ENCODE peak calls at places on chromosomes 5 and 9, in five cellular contexts. O is activated gamma-delta T cell treated with Interleukin-2 at 50 U/mL for 16 hours, Z is lung microvascular endothelial cell, J is EL, H is NCI-H2029. X is an unnamed sample.

GRCh38 chr5:146825033-146825432 is 53.5 kb downstream of the PPP2R2B start:
- DNase-seq in O (no peak), Z (peak), J (peak), H (no peak), X (no peak)

GRCh38 chr5:89904442-89904841 is 505.1 kb downstream of the CETN3 start:
- DNase-seq in O (no peak), Z (no peak), J (no peak), H (no peak), X (peak)

GRCh38 chr5:124342027-124342471 is 404.4 kb downstream of the ZNF608 start:
- DNase-seq in O (no peak), Z (peak), J (peak), H (no peak), X (peak)

GRCh38 chr9:131748411-131748955 is 8.6 kb upstream of the RAPGEF1 start:
- DNase-seq in O (no peak), Z (no peak), J (no peak), H (no peak), X (no peak)

GRCh38 chr9:13122756-13123369 is 156.6 kb downstream of the MPDZ start:
- DNase-seq in O (no peak), Z (no peak), J (no peak), H (no peak), X (no peak)

GRCh38 chr9:100011062-100011681 is 87.6 kb downstream of the ERP44 start:
- DNase-seq in O (peak), Z (peak), J (peak), H (peak), X (peak)

GRCh38 chr9:18874069-18874468 is 158.9 kb downstream of the SAXO1 start:
- DNase-seq in O (no peak), Z (no peak), J (no peak), H (no peak), X (no peak)

GRCh38 chr9:105425817-105426433 is 21.9 kb upstream of the FSD1L start:
- DNase-seq in O (no peak), Z (peak), J (no peak), H (no peak), X (peak)

GRCh38 chr5:57348376-57348775 is 134.2 kb downstream of the ACTBL2 start:
- DNase-seq in O (no peak), Z (peak), J (no peak), H (no peak), X (no peak)

GRCh38 chr9:133437753-133438531 is 15.8 kb downstream of the ADAMTS13 start:
- DNase-seq in O (no peak), Z (no peak), J (no peak), H (no peak), X (no peak)

GRCh38 chr5:91123291-91123690 is 259.8 kb downstream of the ARRDC3 start:
- DNase-seq in O (no peak), Z (no peak), J (no peak), H (no peak), X (no peak)

GRCh38 chr5:8216921-8217320 is 348.0 kb downstream of the MTRR start:
- DNase-seq in O (no peak), Z (no peak), J (no peak), H (no peak), X (no peak)

GRCh38 chr5:6745706-6746217 is 32.5 kb downstream of the TENT4A start:
- DNase-seq in O (no peak), Z (peak), J (peak), H (no peak), X (peak)

GRCh38 chr9:120841930-120842684 is 615 bp downstream of the PSMD5 start:
- DNase-seq in O (no peak), Z (no peak), J (peak), H (no peak), X (no peak)

GRCh38 chr9:134636142-134636507 is 5.5 kb upstream of the COL5A1 start:
- DNase-seq in O (no peak), Z (no peak), J (no peak), H (no peak), X (no peak)

GRCh38 chr9:37746448-37747270 is 6.9 kb upstream of the TRMT10B start:
- DNase-seq in O (no peak), Z (no peak), J (peak), H (no peak), X (peak)

GRCh38 chr5:150288361-150288760 is 1.2 kb downstream of the CAMK2A start:
- DNase-seq in O (no peak), Z (no peak), J (no peak), H (no peak), X (no peak)

GRCh38 chr9:81559741-81560140 is 129.6 kb downstream of the TLE1 start:
- DNase-seq in O (no peak), Z (no peak), J (peak), H (no peak), X (peak)